ENCODE peak calls at places on chromosomes 4 and X, in ten cellular contexts. S is AG09309; Y is BJ; A is neural progenitor cell; D is SIG-M5; U is activated naive CD4-positive, alpha-beta T cell treated with anti-CD3 and anti-CD28 coated beads, Interleukin-2, amount 50 U/mL, for 16 hours; W is G401; V is central memory CD4-positive, alpha-beta T cell; N is stimulated activated CD8-positive, alpha-beta memory T cell treated with anti-CD3 and anti-CD28 coated beads, Interleukin-15, amount 100 ng/mL, for 4 hours; G is AG08395. K is an unnamed sample.

GRCh38 chrX:82775426-82775825 is 732.7 kb upstream of the POU3F4 start:
- DNase-seq in W (no peak), A (no peak), D (no peak), Y (no peak), G (no peak), V (no peak), S (no peak), N (no peak), U (no peak), K (no peak)

GRCh38 chr4:189021831-189022230 is 882.6 kb downstream of the TRIML1 start:
- DNase-seq in D (no peak), V (no peak), Y (peak), N (no peak), A (peak), U (no peak), W (no peak), G (peak), S (no peak), K (no peak)

GRCh38 chr4:6562931-6563901 is 11.8 kb upstream of the MAN2B2 start:
- DNase-seq in W (no peak), V (no peak), N (no peak), S (no peak), G (peak), D (no peak), U (no peak), Y (no peak), A (peak), K (no peak)

GRCh38 chrX:87299563-87300160 is 217.9 kb upstream of the KLHL4 start:
- DNase-seq in N (no peak), W (peak), G (peak), D (no peak), Y (no peak), A (peak), S (peak), U (no peak), V (peak), K (no peak)

GRCh38 chr4:26058537-26058936 is 144.5 kb downstream of the SMIM20 start:
- DNase-seq in U (peak), W (peak), Y (no peak), N (no peak), G (peak), V (no peak), D (no peak), S (no peak), A (no peak), K (no peak)

GRCh38 chr4:51906167-51906647 is 63.3 kb downstream of the DCUN1D4 start:
- DNase-seq in N (no peak), A (no peak), G (no peak), U (no peak), W (no peak), S (no peak), D (peak), Y (no peak), V (no peak), K (no peak)

GRCh38 chrX:3712080-3712869 is 1.2 kb downstream of the PRKX start:
- DNase-seq in N (no peak), S (no peak), U (no peak), Y (no peak), A (peak), W (no peak), D (no peak), V (peak), G (peak), K (peak)

GRCh38 chrX:129983575-129984131 is 1.2 kb downstream of the BCORL1 start:
- DNase-seq in V (no peak), W (no peak), A (peak), Y (no peak), U (peak), S (no peak), N (no peak), G (no peak), D (no peak), K (no peak)

GRCh38 chrX:120274958-120275357 is 24.3 kb downstream of the ZBTB33 start:
- DNase-seq in V (no peak), A (peak), Y (no peak), S (no peak), G (no peak), W (no peak), D (no peak), N (no peak), U (no peak), K (no peak)